ENCODE peak calls at places on chromosomes 5 and 9, in eight cellular contexts. One of them, this sample, is unnamed. For H3K4me1 and H3K36me3, the result is how much of the 10 kb centered on the place peaks cover.

GRCh38 chr5:17069995-17070405 is 133.9 kb upstream of the MYO10 start:
- DNase-seq in upper lobe of left lung: no peak
- DNase-seq in stomach: peak
- DNase-seq in HCT116: peak
- DNase-seq in GM23248: no peak
- DNase-seq in kidney: no peak
- DNase-seq in SK-N-SH: no peak
- DNase-seq in GM23338: no peak
- DNase-seq in this sample: no peak

GRCh38 chr5:173697931-173698579 is 81.6 kb upstream of the BOD1 start:
- DNase-seq in kidney: no peak
- DNase-seq in HCT116: no peak
- DNase-seq in stomach: peak
- DNase-seq in SK-N-SH: no peak
- DNase-seq in GM23248: no peak
- DNase-seq in GM23338: no peak
- DNase-seq in upper lobe of left lung: no peak
- DNase-seq in this sample: no peak

GRCh38 chr5:91110709-91111108 is 272.4 kb downstream of the ARRDC3 start:
- DNase-seq in SK-N-SH: no peak
- DNase-seq in kidney: no peak
- DNase-seq in GM23338: no peak
- DNase-seq in HCT116: no peak
- DNase-seq in upper lobe of left lung: no peak
- DNase-seq in stomach: no peak
- DNase-seq in GM23248: peak
- DNase-seq in this sample: no peak

GRCh38 chr5:130109152-130109551 is 204.9 kb downstream of the CHSY3 start:
- DNase-seq in stomach: no peak
- DNase-seq in SK-N-SH: peak
- DNase-seq in upper lobe of left lung: no peak
- DNase-seq in GM23248: peak
- DNase-seq in kidney: no peak
- DNase-seq in HCT116: peak
- DNase-seq in GM23338: peak
- DNase-seq in this sample: peak

GRCh38 chr5:166074839-166075481 is 2216.5 kb upstream of the WWC1 start:
- DNase-seq in upper lobe of left lung: no peak
- DNase-seq in SK-N-SH: no peak
- DNase-seq in kidney: no peak
- DNase-seq in HCT116: no peak
- DNase-seq in stomach: no peak
- DNase-seq in GM23338: peak
- DNase-seq in GM23248: no peak
- DNase-seq in this sample: no peak

GRCh38 chr9:109232449-109232848 is 65.4 kb upstream of the FRRS1L start:
- DNase-seq in GM23248: peak
- DNase-seq in SK-N-SH: no peak
- DNase-seq in upper lobe of left lung: no peak
- DNase-seq in GM23338: no peak
- DNase-seq in kidney: no peak
- DNase-seq in HCT116: no peak
- DNase-seq in stomach: no peak
- DNase-seq in this sample: no peak

GRCh38 chr5:97636766-97637165 is 453.7 kb upstream of the RIOK2 start:
- DNase-seq in kidney: no peak
- DNase-seq in HCT116: no peak
- DNase-seq in GM23338: no peak
- DNase-seq in GM23248: no peak
- DNase-seq in SK-N-SH: no peak
- DNase-seq in upper lobe of left lung: no peak
- DNase-seq in stomach: no peak
- DNase-seq in this sample: no peak

GRCh38 chr9:110099236-110099741 is 108.7 kb downstream of the C9orf152 start:
- DNase-seq in SK-N-SH: peak
- DNase-seq in stomach: no peak
- DNase-seq in upper lobe of left lung: no peak
- DNase-seq in GM23338: no peak
- DNase-seq in HCT116: no peak
- DNase-seq in GM23248: peak
- DNase-seq in kidney: no peak
- DNase-seq in this sample: peak

GRCh38 chr9:72978724-72979123 is 25.9 kb upstream of the ALDH1A1 start:
- DNase-seq in SK-N-SH: no peak
- DNase-seq in HCT116: no peak
- DNase-seq in stomach: no peak
- DNase-seq in kidney: no peak
- DNase-seq in upper lobe of left lung: no peak
- DNase-seq in GM23338: no peak
- DNase-seq in GM23248: peak
- DNase-seq in this sample: no peak

GRCh38 chr5:42689391-42689790 is 67.2 kb upstream of the CCDC152 start:
- DNase-seq in GM23338: no peak
- DNase-seq in GM23248: no peak
- DNase-seq in stomach: no peak
- DNase-seq in upper lobe of left lung: no peak
- DNase-seq in SK-N-SH: no peak
- DNase-seq in kidney: no peak
- DNase-seq in HCT116: no peak
- DNase-seq in this sample: no peak

GRCh38 chr5:42569953-42570548 is 146.8 kb downstream of the GHR start:
- DNase-seq in stomach: no peak
- DNase-seq in SK-N-SH: no peak
- DNase-seq in HCT116: no peak
- DNase-seq in upper lobe of left lung: no peak
- DNase-seq in kidney: no peak
- DNase-seq in GM23248: no peak
- DNase-seq in GM23338: no peak
- DNase-seq in this sample: no peak

GRCh38 chr9:130283514-130284248 is 18.1 kb downstream of the HMCN2 start:
- DNase-seq in GM23338: no peak
- DNase-seq in stomach: no peak
- DNase-seq in HCT116: no peak
- DNase-seq in GM23248: no peak
- DNase-seq in kidney: no peak
- DNase-seq in upper lobe of left lung: no peak
- DNase-seq in SK-N-SH: no peak
- DNase-seq in this sample: no peak
- H3K4me1 ChIP-seq in GM23338: under half
- H3K4me1 ChIP-seq in stomach: under half
- H3K4me1 ChIP-seq in HCT116: under half
- H3K4me1 ChIP-seq in GM23248: under half
- H3K4me1 ChIP-seq in kidney: under half
- H3K4me1 ChIP-seq in upper lobe of left lung: under half
- H3K4me1 ChIP-seq in SK-N-SH: under half
- H3K4me1 ChIP-seq in this sample: under half

GRCh38 chr9:21974230-21974541 is 20.0 kb downstream of the CDKN2A start:
- DNase-seq in GM23338: no peak
- DNase-seq in stomach: no peak
- DNase-seq in kidney: no peak
- DNase-seq in SK-N-SH: no peak
- DNase-seq in upper lobe of left lung: no peak
- DNase-seq in HCT116: no peak
- DNase-seq in GM23248: no peak
- DNase-seq in this sample: no peak
- H3K4me3 ChIP-seq in GM23338: peak
- H3K4me3 ChIP-seq in stomach: peak
- H3K4me3 ChIP-seq in kidney: no peak
- H3K4me3 ChIP-seq in SK-N-SH: peak
- H3K4me3 ChIP-seq in upper lobe of left lung: no peak
- H3K4me3 ChIP-seq in HCT116: peak
- H3K4me3 ChIP-seq in GM23248: peak
- H3K4me3 ChIP-seq in this sample: peak

DNA sequence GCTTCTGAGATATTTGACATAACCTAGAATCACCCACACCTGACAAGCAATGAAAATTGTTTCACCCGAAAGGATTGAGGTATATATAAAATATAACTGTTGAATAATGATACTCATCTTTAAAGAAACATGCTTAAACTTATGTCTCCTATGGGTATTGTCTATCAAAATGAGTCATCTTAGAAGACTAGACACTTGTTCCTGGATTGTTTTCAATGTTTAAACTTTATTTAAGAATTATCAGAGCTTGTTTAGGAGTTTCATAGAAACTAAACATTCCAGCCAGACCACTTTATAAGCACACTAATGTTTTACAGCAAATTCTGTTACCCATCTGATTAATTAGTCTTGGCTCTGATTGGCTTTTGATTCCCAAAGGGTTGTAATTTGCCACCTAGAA is 19.6 kb downstream of the NFX1 start:
- DNase-seq in HCT116: no peak
- DNase-seq in upper lobe of left lung: no peak
- DNase-seq in kidney: no peak
- DNase-seq in SK-N-SH: no peak
- DNase-seq in GM23338: no peak
- DNase-seq in GM23248: no peak
- DNase-seq in stomach: no peak
- DNase-seq in this sample: no peak
- H3K36me3 ChIP-seq in HCT116: half or more
- H3K36me3 ChIP-seq in upper lobe of left lung: half or more
- H3K36me3 ChIP-seq in kidney: under half
- H3K36me3 ChIP-seq in SK-N-SH: half or more
- H3K36me3 ChIP-seq in GM23338: under half
- H3K36me3 ChIP-seq in GM23248: half or more
- H3K36me3 ChIP-seq in stomach: half or more
- H3K36me3 ChIP-seq in this sample: half or more

GRCh38 chr9:37029776-37030590 is 4.1 kb downstream of the PAX5 start:
- DNase-seq in GM23338: peak
- DNase-seq in SK-N-SH: no peak
- DNase-seq in upper lobe of left lung: no peak
- DNase-seq in kidney: no peak
- DNase-seq in stomach: no peak
- DNase-seq in GM23248: peak
- DNase-seq in HCT116: no peak
- DNase-seq in this sample: no peak

GRCh38 chr9:37030591-37030939 is 3.5 kb downstream of the PAX5 start:
- DNase-seq in HCT116: no peak
- DNase-seq in GM23338: peak
- DNase-seq in kidney: no peak
- DNase-seq in GM23248: no peak
- DNase-seq in stomach: no peak
- DNase-seq in upper lobe of left lung: no peak
- DNase-seq in SK-N-SH: no peak
- DNase-seq in this sample: no peak

GRCh38 chr9:37028425-37029031 is 5.5 kb downstream of the PAX5 start:
- DNase-seq in HCT116: no peak
- DNase-seq in GM23338: peak
- DNase-seq in upper lobe of left lung: no peak
- DNase-seq in stomach: no peak
- DNase-seq in SK-N-SH: no peak
- DNase-seq in GM23248: no peak
- DNase-seq in kidney: no peak
- DNase-seq in this sample: no peak

GRCh38 chr9:37027582-37028424 is 6.3 kb downstream of the PAX5 start:
- DNase-seq in GM23338: peak
- DNase-seq in HCT116: peak
- DNase-seq in GM23248: peak
- DNase-seq in stomach: peak
- DNase-seq in upper lobe of left lung: peak
- DNase-seq in kidney: peak
- DNase-seq in SK-N-SH: peak
- DNase-seq in this sample: peak

GRCh38 chr9:37029304-37029775 is 4.7 kb downstream of the PAX5 start:
- DNase-seq in upper lobe of left lung: no peak
- DNase-seq in GM23248: no peak
- DNase-seq in SK-N-SH: no peak
- DNase-seq in GM23338: peak
- DNase-seq in stomach: no peak
- DNase-seq in kidney: no peak
- DNase-seq in HCT116: no peak
- DNase-seq in this sample: no peak
- H3K4me1 ChIP-seq in upper lobe of left lung: half or more
- H3K4me1 ChIP-seq in GM23248: under half
- H3K4me1 ChIP-seq in SK-N-SH: under half
- H3K4me1 ChIP-seq in GM23338: half or more
- H3K4me1 ChIP-seq in stomach: under half
- H3K4me1 ChIP-seq in kidney: under half
- H3K4me1 ChIP-seq in HCT116: under half
- H3K4me1 ChIP-seq in this sample: under half

DNA sequence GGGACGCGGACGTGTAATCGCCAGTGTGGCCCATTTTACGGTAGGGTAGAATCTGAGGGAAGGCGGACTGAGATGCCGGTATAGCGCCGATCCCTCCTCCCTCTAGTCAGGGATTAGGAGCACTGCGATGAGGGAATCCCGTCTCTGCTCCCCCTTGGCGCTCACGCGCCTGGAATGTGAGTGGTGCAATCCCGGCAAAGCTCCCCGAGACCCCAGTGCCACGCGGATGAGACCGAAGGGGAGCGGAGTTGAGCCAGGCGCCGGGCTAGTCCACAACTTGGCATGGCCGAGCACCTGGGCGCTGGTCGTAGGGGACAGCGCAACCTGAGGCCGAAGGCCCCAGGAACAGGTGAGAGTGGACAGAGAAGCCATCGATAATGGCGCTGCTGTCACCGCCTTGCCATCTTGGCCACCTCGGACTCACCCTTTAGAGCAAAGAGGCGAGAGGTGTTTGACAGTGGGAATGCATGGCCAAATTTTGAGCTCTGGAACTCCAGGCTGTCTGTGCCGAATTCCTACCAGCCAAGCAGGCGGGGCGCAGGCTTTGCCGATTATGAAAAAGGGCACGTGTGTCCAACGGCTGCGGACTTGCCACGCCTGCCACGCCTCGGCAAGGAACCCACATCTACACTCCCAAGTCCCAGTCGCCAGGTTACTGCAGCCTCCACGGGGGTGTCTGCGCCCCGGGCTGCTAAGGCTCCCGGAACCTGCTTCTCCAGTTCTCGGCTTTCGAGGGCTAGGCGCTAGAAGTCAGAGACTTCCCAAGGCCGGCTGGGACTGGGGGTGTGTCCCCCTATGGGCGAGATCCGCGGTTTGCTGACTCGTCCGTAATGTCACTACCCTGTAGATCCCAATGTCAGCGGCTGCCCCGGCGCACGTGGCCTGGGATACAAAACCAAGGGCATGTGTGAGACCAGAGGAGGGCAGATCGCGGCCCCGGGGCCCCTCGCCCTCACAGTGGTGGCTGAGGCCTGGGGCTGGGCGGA is 2.6 kb downstream of the NPR3 start:
- DNase-seq in stomach: no peak
- DNase-seq in GM23248: peak
- DNase-seq in upper lobe of left lung: peak
- DNase-seq in SK-N-SH: peak
- DNase-seq in GM23338: peak
- DNase-seq in HCT116: no peak
- DNase-seq in kidney: peak
- DNase-seq in this sample: no peak
- H3K4me3 ChIP-seq in stomach: peak
- H3K4me3 ChIP-seq in GM23248: peak
- H3K4me3 ChIP-seq in upper lobe of left lung: peak
- H3K4me3 ChIP-seq in SK-N-SH: peak
- H3K4me3 ChIP-seq in GM23338: peak
- H3K4me3 ChIP-seq in HCT116: no peak
- H3K4me3 ChIP-seq in kidney: peak
- H3K4me3 ChIP-seq in this sample: no peak

DNA sequence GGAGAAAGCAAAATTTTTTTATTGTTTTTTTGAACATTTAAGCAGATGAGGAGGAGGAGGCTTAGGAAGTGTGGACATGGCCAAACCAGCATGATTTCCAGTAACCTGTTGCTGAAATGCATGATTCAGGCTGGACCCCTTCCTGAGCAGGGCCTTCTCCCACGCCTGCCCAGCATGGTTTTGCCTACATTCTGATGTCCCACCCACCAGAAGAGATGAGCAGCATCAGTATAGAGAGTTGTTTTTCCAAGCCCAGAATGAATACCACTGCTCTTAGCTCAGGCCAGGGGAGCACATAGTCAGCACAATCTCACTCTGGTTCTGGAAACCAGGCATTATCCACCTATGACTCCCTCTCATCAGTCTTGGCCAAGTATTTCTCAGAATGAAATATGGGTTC is 90.1 kb downstream of the PAPPA start:
- DNase-seq in upper lobe of left lung: no peak
- DNase-seq in GM23248: no peak
- DNase-seq in SK-N-SH: no peak
- DNase-seq in kidney: no peak
- DNase-seq in stomach: no peak
- DNase-seq in GM23338: no peak
- DNase-seq in HCT116: no peak
- DNase-seq in this sample: no peak
- H3K36me3 ChIP-seq in upper lobe of left lung: under half
- H3K36me3 ChIP-seq in GM23248: under half
- H3K36me3 ChIP-seq in SK-N-SH: half or more
- H3K36me3 ChIP-seq in kidney: under half
- H3K36me3 ChIP-seq in stomach: under half
- H3K36me3 ChIP-seq in GM23338: under half
- H3K36me3 ChIP-seq in HCT116: under half
- H3K36me3 ChIP-seq in this sample: under half